ENCODE peak calls at places on chromosomes 6 and 20, in seven cellular contexts. Y is A549; P is lower leg skin; M is mammary epithelial cell; Z is HCT116; V is fibroblast of lung; F is CD8-positive, alpha-beta T cell. C is an unnamed sample.

GRCh38 chr6:20699402-20699801 is 165.1 kb downstream of the CDKAL1 start:
- DNase-seq in Y (no peak), P (no peak), M (no peak), Z (no peak), V (no peak), F (no peak), C (no peak)

GRCh38 chr20:10398834-10399369 is 35.1 kb downstream of the MKKS start:
- DNase-seq in Y (no peak), P (no peak), M (no peak), Z (no peak), V (no peak), F (no peak), C (no peak)

GRCh38 chr20:41664584-41664983 is 46.4 kb upstream of the CHD6 start:
- DNase-seq in Y (peak), P (no peak), M (no peak), Z (peak), V (no peak), F (no peak), C (no peak)

GRCh38 chr20:1209447-1210387 is 6.5 kb downstream of the C20orf202 start:
- DNase-seq in Y (no peak), P (no peak), M (no peak), Z (peak), V (no peak), F (no peak), C (no peak)

GRCh38 chr20:40532103-40532502 is 156.9 kb downstream of the MAFB start:
- DNase-seq in Y (no peak), P (no peak), M (peak), Z (peak), V (no peak), F (no peak), C (peak)

GRCh38 chr6:146700078-146700686 is 101.4 kb downstream of the ADGB start:
- DNase-seq in Y (peak), P (peak), M (peak), Z (peak), V (peak), F (peak), C (peak)

GRCh38 chr6:84967965-84968364 is 203.6 kb upstream of the TBX18 start:
- DNase-seq in Y (no peak), P (no peak), M (no peak), Z (no peak), V (no peak), F (no peak), C (no peak)

GRCh38 chr20:58021481-58021880 is 207.0 kb downstream of the ANKRD60 start:
- DNase-seq in Y (no peak), P (peak), M (no peak), Z (no peak), V (peak), F (no peak), C (no peak)

GRCh38 chr6:166758136-166758704 is 131.2 kb upstream of the RPS6KA2 start:
- DNase-seq in Y (no peak), P (no peak), M (no peak), Z (no peak), V (no peak), F (no peak), C (no peak)

GRCh38 chr6:148824291-148824690 is 77.5 kb downstream of the UST start:
- DNase-seq in Y (no peak), P (no peak), M (no peak), Z (no peak), V (no peak), F (no peak), C (no peak)

GRCh38 chr6:19303381-19303780 is 533.8 kb upstream of the ID4 start:
- DNase-seq in Y (no peak), P (no peak), M (no peak), Z (no peak), V (peak), F (no peak), C (peak)

GRCh38 chr20:22381812-22382416 is 202.5 kb downstream of the FOXA2 start:
- DNase-seq in Y (no peak), P (no peak), M (no peak), Z (no peak), V (no peak), F (no peak), C (no peak)

GRCh38 chr6:110341671-110342304 is 16.4 kb downstream of the METTL24 start:
- DNase-seq in Y (peak), P (no peak), M (no peak), Z (peak), V (no peak), F (no peak), C (no peak)

GRCh38 chr6:134675110-134676038 is 274.5 kb downstream of the ALDH8A1 start:
- DNase-seq in Y (no peak), P (no peak), M (no peak), Z (no peak), V (no peak), F (no peak), C (no peak)

GRCh38 chr20:61994546-61994945 is 71.1 kb downstream of the TAF4 start:
- DNase-seq in Y (no peak), P (no peak), M (no peak), Z (no peak), V (no peak), F (no peak), C (no peak)

GRCh38 chr6:40946738-40947301 is 92.2 kb downstream of the UNC5CL start:
- DNase-seq in Y (no peak), P (no peak), M (no peak), Z (no peak), V (no peak), F (no peak), C (no peak)

GRCh38 chr20:62840244-62841197 is 21.1 kb downstream of the TCFL5 start:
- DNase-seq in Y (no peak), P (no peak), M (no peak), Z (no peak), V (no peak), F (no peak), C (peak)

GRCh38 chr6:2962636-2963035 is 8.7 kb downstream of the SERPINB6 start:
- DNase-seq in Y (no peak), P (no peak), M (no peak), Z (no peak), V (no peak), F (no peak), C (no peak)

GRCh38 chr6:19332806-19333460 is 504.2 kb upstream of the ID4 start:
- DNase-seq in Y (no peak), P (no peak), M (no peak), Z (no peak), V (no peak), F (no peak), C (peak)

GRCh38 chr6:142925575-142926110 is 19.3 kb downstream of the HIVEP2 start:
- DNase-seq in Y (no peak), P (no peak), M (no peak), Z (no peak), V (peak), F (no peak), C (no peak)

GRCh38 chr6:169777896-169778295 is 26.5 kb downstream of the ERMARD start:
- DNase-seq in Y (no peak), P (no peak), M (no peak), Z (no peak), V (no peak), F (no peak), C (no peak)

GRCh38 chr20:9508240-9508661 is 6.1 kb upstream of the LAMP5 start:
- DNase-seq in Y (no peak), P (no peak), M (no peak), Z (no peak), V (no peak), F (no peak), C (no peak)

GRCh38 chr20:48898210-48898609 is 23.3 kb upstream of the ARFGEF2 start:
- DNase-seq in Y (no peak), P (no peak), M (no peak), Z (no peak), V (peak), F (no peak), C (no peak)

GRCh38 chr6:129133770-129134192 is 250.8 kb downstream of the LAMA2 start:
- DNase-seq in Y (no peak), P (no peak), M (no peak), Z (no peak), V (peak), F (no peak), C (no peak)

GRCh38 chr20:15643713-15644112 is 929.5 kb downstream of the KIF16B start:
- DNase-seq in Y (peak), P (no peak), M (no peak), Z (no peak), V (no peak), F (no peak), C (no peak)

GRCh38 chr6:39225946-39226437 is 3.3 kb downstream of the KCNK5 start:
- DNase-seq in Y (no peak), P (no peak), M (no peak), Z (no peak), V (no peak), F (peak), C (no peak)
- H3K4me3 ChIP-seq in Y (no peak), P (no peak), M (no peak), Z (no peak), V (no peak), F (no peak), C (no peak)

DNA sequence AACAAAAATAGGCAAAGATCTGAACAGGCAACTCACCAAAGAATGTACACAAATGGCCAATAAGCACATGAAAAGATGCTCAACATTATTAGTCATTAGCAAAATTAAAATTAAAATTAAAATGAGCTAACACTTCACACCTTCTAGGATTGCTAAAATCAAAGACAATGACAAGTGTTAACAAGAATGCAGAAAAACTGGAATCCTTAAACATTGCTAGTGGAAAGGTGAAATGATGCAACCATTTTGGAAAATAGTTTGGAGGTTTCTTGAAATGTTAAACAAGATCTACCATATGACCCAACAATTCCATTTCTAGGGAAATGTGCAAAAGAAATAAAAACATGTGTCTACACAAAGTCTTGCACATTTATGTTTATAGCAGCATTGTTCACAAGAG is 75.5 kb upstream of the DST start:
- DNase-seq in Y (no peak), P (no peak), M (no peak), Z (no peak), V (no peak), F (no peak), C (no peak)
- TF ChIP-seq CTCF in Y (no peak), P (no peak), M (no peak), Z (no peak), V (no peak), F (no peak), C (no peak)

GRCh38 chr6:39938773-39939381 is 4.6 kb upstream of the MOCS1 start:
- DNase-seq in Y (no peak), P (no peak), M (no peak), Z (no peak), V (no peak), F (no peak), C (no peak)

GRCh38 chr6:39934060-39934757 is at the start of gene MOCS1:
- DNase-seq in Y (peak), P (peak), M (peak), Z (peak), V (peak), F (peak), C (peak)

GRCh38 chr6:39933669-39934059 is 598 bp downstream of the MOCS1 start:
- DNase-seq in Y (no peak), P (no peak), M (no peak), Z (no peak), V (no peak), F (no peak), C (no peak)

GRCh38 chr6:39937686-39938333 is 3.5 kb upstream of the MOCS1 start:
- DNase-seq in Y (no peak), P (no peak), M (no peak), Z (no peak), V (no peak), F (no peak), C (no peak)

DNA sequence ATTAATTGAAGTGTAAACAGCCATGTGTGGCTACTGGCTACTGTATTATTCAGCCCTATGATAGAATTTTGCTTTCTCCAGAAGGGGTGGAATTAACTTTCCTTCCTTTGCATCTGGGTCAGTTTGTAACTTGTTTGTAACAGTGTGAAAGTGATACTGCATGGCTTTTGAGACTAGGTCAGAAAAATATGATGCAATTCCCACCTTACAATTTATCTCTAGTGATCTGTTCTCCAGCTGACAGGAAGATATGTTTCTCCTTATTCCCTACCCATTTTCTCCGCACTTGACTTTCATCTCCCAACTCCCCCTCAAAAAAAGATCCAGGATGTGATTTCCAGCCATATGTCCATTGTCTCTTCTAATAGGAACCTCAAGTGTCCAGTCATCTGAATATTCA is 2.6 kb upstream of the MOCS1 start:
- DNase-seq in Y (no peak), P (no peak), M (no peak), Z (no peak), V (no peak), F (no peak), C (no peak)
- H3K4me3 ChIP-seq in Y (no peak), P (no peak), M (no peak), Z (no peak), V (no peak), F (no peak), C (no peak)

DNA sequence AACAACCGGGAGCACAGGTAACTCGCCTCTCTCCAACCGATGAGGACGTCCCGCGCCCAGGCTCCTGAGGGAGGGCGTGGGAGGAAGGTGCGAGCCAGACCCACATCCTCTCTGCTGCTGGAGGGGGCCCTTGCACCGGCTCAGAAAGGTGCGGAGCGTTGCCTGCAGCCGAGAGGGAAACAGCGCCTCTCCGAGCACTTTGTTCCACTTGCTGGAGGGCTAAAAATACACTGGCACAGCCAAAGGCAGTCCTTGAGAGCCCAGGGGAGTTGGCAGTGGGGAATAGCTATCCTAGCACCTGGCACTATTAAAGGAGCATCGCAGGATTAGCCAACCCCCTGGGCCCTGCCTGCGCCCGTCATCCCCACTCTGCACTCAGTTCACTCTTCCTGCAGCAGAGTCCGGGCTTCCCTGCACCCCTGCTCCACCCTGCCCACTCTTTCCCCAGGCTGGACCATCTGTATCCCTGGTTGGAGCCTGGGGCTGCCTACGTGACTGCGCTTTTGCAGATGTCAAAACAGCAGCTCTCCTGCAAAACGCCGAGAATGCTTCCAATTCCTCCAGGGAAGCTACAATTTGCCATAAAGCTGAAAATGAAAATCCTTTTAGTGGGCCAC is 108.9 kb downstream of the SNX5 start:
- DNase-seq in Y (no peak), P (no peak), M (no peak), Z (no peak), V (no peak), F (peak), C (no peak)
- TF ChIP-seq CTCF in Y (no peak), P (no peak), M (no peak), Z (no peak), V (no peak), F (no peak), C (no peak)

GRCh38 chr6:33744895-33745546 is 1.7 kb downstream of the IP6K3 start:
- DNase-seq in Y (no peak), P (no peak), M (no peak), Z (no peak), V (no peak), F (no peak), C (no peak)
- H3K4me3 ChIP-seq in Y (no peak), P (no peak), M (no peak), Z (no peak), V (peak), F (no peak), C (no peak)

DNA sequence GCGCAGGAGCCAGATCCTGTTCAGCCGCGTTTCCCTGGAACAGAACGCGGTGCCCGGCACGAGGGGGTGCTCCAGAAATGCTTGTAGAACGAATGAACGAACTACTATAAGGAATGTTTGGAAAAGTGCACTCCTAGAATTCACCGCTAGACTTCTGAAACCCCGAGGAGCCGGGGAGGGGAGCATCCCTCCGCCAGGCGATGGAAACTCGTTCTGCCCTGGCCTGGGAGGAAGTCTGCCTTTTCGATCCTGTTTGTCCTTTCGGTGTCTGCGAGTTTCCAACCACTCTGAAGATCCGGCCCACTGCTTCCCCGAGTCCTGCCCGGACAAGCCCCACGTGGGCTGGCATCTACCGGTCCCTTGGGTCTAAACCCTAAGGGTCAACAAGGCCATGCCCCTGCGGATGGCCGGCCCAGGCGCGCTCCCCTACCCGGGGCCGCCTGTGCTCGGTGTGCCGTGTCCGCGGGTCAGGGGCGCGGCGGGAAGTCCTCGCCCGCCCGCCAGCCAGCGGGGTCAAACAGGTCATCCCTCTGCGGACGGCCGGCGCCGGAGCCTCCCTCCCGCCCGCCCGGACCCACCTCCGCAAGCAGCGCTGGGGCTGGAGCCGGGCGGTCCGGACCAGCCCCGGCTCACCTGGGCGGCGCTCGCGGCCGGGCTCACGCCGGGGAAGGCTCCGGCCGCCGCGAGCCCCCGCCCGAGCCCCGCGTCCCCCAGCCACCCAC is 521 bp downstream of the SULF2 start:
- DNase-seq in Y (peak), P (no peak), M (peak), Z (no peak), V (peak), F (no peak), C (no peak)
- TF ChIP-seq CTCF in Y (no peak), P (no peak), M (peak), Z (no peak), V (peak), F (no peak), C (no peak)

GRCh38 chr6:90494067-90494773 is 92.7 kb downstream of the MAP3K7 start:
- DNase-seq in Y (no peak), P (no peak), M (no peak), Z (no peak), V (peak), F (no peak), C (no peak)
- H3K4me3 ChIP-seq in Y (no peak), P (no peak), M (no peak), Z (no peak), V (no peak), F (no peak), C (no peak)

GRCh38 chr6:124389127-124389526 is 573.1 kb upstream of the RNF217 start:
- DNase-seq in Y (no peak), P (no peak), M (no peak), Z (no peak), V (no peak), F (no peak), C (no peak)
- TF ChIP-seq CTCF in Y (no peak), P (no peak), M (peak), Z (peak), V (no peak), F (no peak), C (peak)

GRCh38 chr20:47720636-47721427 is 64.4 kb downstream of the SULF2 start:
- DNase-seq in Y (no peak), P (no peak), M (no peak), Z (no peak), V (peak), F (no peak), C (no peak)
- H3K4me3 ChIP-seq in Y (no peak), P (no peak), M (no peak), Z (no peak), V (no peak), F (no peak), C (no peak)

GRCh38 chr6:38776515-38776914 is 61.4 kb downstream of the DNAH8 start:
- DNase-seq in Y (no peak), P (no peak), M (peak), Z (no peak), V (peak), F (no peak), C (no peak)

GRCh38 chr6:38775870-38776269 is 60.8 kb downstream of the DNAH8 start:
- DNase-seq in Y (no peak), P (no peak), M (no peak), Z (no peak), V (no peak), F (no peak), C (no peak)

GRCh38 chr6:38771111-38771694 is 56.1 kb downstream of the DNAH8 start:
- DNase-seq in Y (no peak), P (no peak), M (peak), Z (no peak), V (no peak), F (no peak), C (no peak)

GRCh38 chr6:38774933-38775707 is 60.0 kb downstream of the DNAH8 start:
- DNase-seq in Y (no peak), P (no peak), M (no peak), Z (no peak), V (no peak), F (no peak), C (no peak)

DNA sequence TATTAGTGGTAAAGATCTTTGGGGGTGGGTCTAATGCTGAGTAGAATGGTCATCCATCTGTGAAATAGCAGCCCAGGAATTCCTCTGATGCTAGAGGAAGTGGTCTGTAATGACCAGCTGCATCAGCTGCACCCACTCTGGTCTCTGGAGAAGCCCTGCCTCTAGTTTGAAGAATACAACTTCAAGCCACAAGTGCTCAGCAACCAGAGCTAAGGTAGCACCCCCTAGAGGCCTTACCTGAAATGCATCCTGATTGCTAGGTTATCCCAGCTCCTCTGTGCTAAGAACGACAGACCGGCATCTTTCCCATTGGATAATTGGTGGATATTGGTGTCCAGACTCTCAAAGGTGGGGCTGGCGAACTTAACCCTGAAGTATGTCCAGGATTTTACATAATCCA is 58.2 kb downstream of the DNAH8 start:
- DNase-seq in Y (no peak), P (no peak), M (peak), Z (peak), V (no peak), F (no peak), C (no peak)
- TF ChIP-seq CTCF in Y (no peak), P (no peak), M (peak), Z (peak), V (no peak), F (no peak), C (peak)